ENCODE peak calls at places on chromosomes 6 and 20, in eight cellular contexts. K is stimulated activated CD4-positive, alpha-beta T cell treated with anti-CD3 and anti-CD28 coated beads, Interleukin-12 subunit alpha, Interleukin-12 subunit beta, amount 100 ng/mL, for 4 hours; G is B cell; D is left lung; C is fibroblast of lung; Z is GM23338; J is HT-29; L is heart left ventricle. M is an unnamed sample.

GRCh38 chr20:59403261-59403961 is 103.0 kb downstream of the EDN3 start:
- DNase-seq in K (peak), G (peak), D (peak), C (no peak), Z (peak), J (peak), L (peak), M (peak)

GRCh38 chr6:142384455-142385332 is 82.9 kb downstream of the ADGRG6 start:
- DNase-seq in K (no peak), G (no peak), D (no peak), C (peak), Z (no peak), J (no peak), L (no peak), M (no peak)

GRCh38 chr20:15642676-15643075 is 930.6 kb downstream of the KIF16B start:
- DNase-seq in K (no peak), G (no peak), D (no peak), C (peak), Z (no peak), J (no peak), L (no peak), M (no peak)

GRCh38 chr20:47252879-47253307 is 103.6 kb downstream of the ZMYND8 start:
- DNase-seq in K (no peak), G (no peak), D (no peak), C (no peak), Z (no peak), J (no peak), L (no peak), M (no peak)

GRCh38 chr6:155284775-155285174 is 21.0 kb downstream of the CLDN20 start:
- DNase-seq in K (no peak), G (no peak), D (no peak), C (no peak), Z (no peak), J (no peak), L (no peak), M (no peak)

GRCh38 chr6:113970808-113971676 is at the start of gene HDAC2:
- DNase-seq in K (peak), G (peak), D (peak), C (peak), Z (peak), J (peak), L (peak), M (peak)

GRCh38 chr6:77072694-77073409 is 390.4 kb downstream of the HTR1B start:
- DNase-seq in K (no peak), G (no peak), D (no peak), C (no peak), Z (no peak), J (no peak), L (no peak), M (no peak)

GRCh38 chr6:144266091-144266649 is 19.0 kb upstream of the UTRN start:
- DNase-seq in K (no peak), G (no peak), D (peak), C (peak), Z (peak), J (no peak), L (peak), M (peak)